ENCODE peak calls at places on chromosomes 16 and 17, in six cellular contexts. Q is effector memory CD4-positive, alpha-beta T cell; H is substantia nigra; J is aorta; L is GM23248; F is A549. G is an unnamed sample.

GRCh38 chr16:83059237-83059636 is 432.5 kb downstream of the CDH13 start:
- DNase-seq in H (no peak), L (no peak), F (no peak), J (no peak), Q (no peak), G (no peak)

GRCh38 chr17:64460955-64461354 is 12.0 kb downstream of the MILR1 start:
- DNase-seq in J (no peak), H (no peak), L (no peak), F (no peak), Q (no peak), G (no peak)

GRCh38 chr16:85172465-85173071 is 60.3 kb upstream of the CIBAR2 start:
- DNase-seq in J (no peak), F (peak; percentile 66), L (peak; percentile 74), Q (no peak), H (no peak), G (peak; percentile 63)

GRCh38 chr17:732788-733720 is 658 bp downstream of the TLCD3A start:
- DNase-seq in F (no peak), L (peak; percentile 77), J (peak; percentile 55), H (peak; percentile 17), Q (no peak), G (peak; percentile 39)

GRCh38 chr16:17072104-17072503 is 398.7 kb downstream of the XYLT1 start:
- DNase-seq in L (peak; percentile 66), F (no peak), Q (no peak), H (no peak), J (no peak), G (no peak)

GRCh38 chr17:70276931-70277330 is 107.6 kb downstream of the KCNJ2 start:
- DNase-seq in L (peak; percentile 35), Q (no peak), J (no peak), H (no peak), F (no peak), G (no peak)

GRCh38 chr17:69305177-69305576 is 21.8 kb downstream of the ABCA5 start:
- DNase-seq in H (no peak), F (no peak), J (no peak), Q (no peak), L (no peak), G (no peak)

GRCh38 chr17:81339502-81340296 is 44.6 kb upstream of the SLC38A10 start:
- DNase-seq in Q (no peak), H (no peak), F (peak; percentile 77), J (no peak), L (no peak), G (no peak)

GRCh38 chr17:62819511-62820221 is 11.6 kb upstream of the MARCHF10 start:
- DNase-seq in L (peak; percentile 99), J (peak; percentile 83), Q (no peak), F (peak; percentile 97), H (no peak), G (peak; percentile 95)

GRCh38 chr17:41777579-41778188 is 8.8 kb downstream of the JUP start:
- DNase-seq in J (peak; percentile 78), Q (no peak), H (peak; percentile 46), F (peak; percentile 93), L (peak; percentile 56), G (peak; percentile 87)

GRCh38 chr16:27191352-27191924 is 11.9 kb upstream of the KDM8 start:
- DNase-seq in L (no peak), J (no peak), Q (no peak), H (no peak), F (no peak), G (no peak)

GRCh38 chr17:67488161-67488560 is 111.1 kb downstream of the PITPNC1 start:
- DNase-seq in L (peak; percentile 64), H (peak; percentile 69), F (no peak), Q (no peak), J (no peak), G (no peak)

GRCh38 chr17:42817866-42818265 is 6.2 kb downstream of the BECN1 start:
- DNase-seq in H (no peak), F (no peak), Q (no peak), L (peak; percentile 51), J (no peak), G (no peak)

GRCh38 chr17:57684711-57685498 is 60.2 kb downstream of the CCDC182 start:
- DNase-seq in L (no peak), F (no peak), Q (no peak), H (no peak), J (no peak), G (peak; percentile 31)

GRCh38 chr17:51461578-51462004 is 201.2 kb downstream of the UTP18 start:
- DNase-seq in L (peak; percentile 89), J (peak; percentile 67), H (peak; percentile 5), F (peak; percentile 81), Q (no peak), G (peak; percentile 62)

GRCh38 chr17:2056221-2057129 is 1.6 kb downstream of the HIC1 start:
- DNase-seq in F (no peak), Q (no peak), H (no peak), L (peak; percentile 71), J (no peak), G (peak; percentile 30)

GRCh38 chr17:59845595-59846390 is 47.0 kb downstream of the TUBD1 start:
- DNase-seq in Q (no peak), J (no peak), H (no peak), F (peak; percentile 72), L (peak; percentile 86), G (no peak)

GRCh38 chr17:73589096-73589980 is 54.9 kb downstream of the SDK2 start:
- DNase-seq in J (no peak), L (peak; percentile 32), H (no peak), Q (no peak), F (no peak), G (no peak)

GRCh38 chr16:90018297-90019200 is 707 bp downstream of the DBNDD1 start:
- DNase-seq in Q (no peak), J (no peak), H (no peak), L (peak; percentile 24), F (no peak), G (no peak)

GRCh38 chr17:8285270-8286181 is 2.9 kb upstream of the RANGRF start:
- DNase-seq in F (no peak), H (no peak), L (no peak), J (no peak), Q (no peak), G (no peak)

GRCh38 chr16:14388243-14388642 is 241.8 kb downstream of the PARN start:
- DNase-seq in Q (no peak), J (no peak), H (no peak), L (no peak), F (no peak), G (no peak)

GRCh38 chr17:16442141-16442540 is 26.8 kb downstream of the TRPV2 start:
- DNase-seq in Q (no peak), L (no peak), H (no peak), J (no peak), F (no peak), G (no peak)

GRCh38 chr17:32253117-32253611 is 12.5 kb upstream of the RHBDL3 start:
- DNase-seq in H (peak; percentile 76), L (peak; percentile 89), Q (peak; percentile 12), J (peak; percentile 84), F (peak; percentile 80), G (peak; percentile 74)

DNA sequence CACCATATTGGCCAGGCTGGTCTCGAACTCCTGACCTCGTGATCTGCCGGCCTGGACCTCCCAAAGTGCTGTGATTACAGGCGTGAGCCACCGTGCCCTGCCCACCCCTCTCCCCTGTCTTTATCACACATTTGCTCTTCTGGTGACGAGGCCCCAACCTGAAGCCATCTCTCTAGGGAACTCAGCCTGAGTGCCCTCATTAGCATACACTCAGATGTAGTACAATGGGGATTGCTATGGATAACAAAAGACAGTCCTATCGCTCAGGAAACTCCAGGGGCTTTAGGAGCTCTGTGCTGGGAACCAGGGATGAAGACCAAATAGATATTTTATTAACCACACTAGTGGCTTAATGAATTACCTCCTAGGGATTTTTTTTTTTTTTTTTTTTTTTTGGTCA is 100.7 kb downstream of the MARF1 start:
- DNase-seq in J (no peak), L (no peak), F (no peak), Q (no peak), H (no peak), G (no peak)
- H3K27ac ChIP-seq in J (no peak overlapping the region), L (no peak overlapping the region), F (no peak overlapping the region), Q (no peak overlapping the region), H (no peak overlapping the region), G (no peak overlapping the region)

GRCh38 chr17:39757176-39757662 is 19.5 kb downstream of the GRB7 start:
- DNase-seq in J (no peak), F (no peak), H (no peak), L (no peak), Q (no peak), G (no peak)
- H3K27ac ChIP-seq in J (no peak overlapping the region), F (no peak overlapping the region), H (no peak overlapping the region), L (no peak overlapping the region), Q (peak overlapping the region; percentile 98), G (peak overlapping the region; percentile 59)

GRCh38 chr16:4393243-4393606 is 21.6 kb downstream of the VASN start:
- DNase-seq in L (peak; percentile 82), H (no peak), J (peak; percentile 62), F (no peak), Q (no peak), G (no peak)

GRCh38 chr16:4395055-4395726 is 21.2 kb downstream of the CORO7 start:
- DNase-seq in Q (no peak), F (no peak), L (no peak), J (no peak), H (no peak), G (no peak)

GRCh38 chr16:4391635-4392381 is 20.2 kb downstream of the VASN start:
- DNase-seq in Q (no peak), F (no peak), J (no peak), H (no peak), L (peak; percentile 25), G (no peak)

GRCh38 chr16:4390266-4391260 is 18.9 kb downstream of the VASN start:
- DNase-seq in Q (no peak), J (no peak), F (no peak), H (no peak), L (no peak), G (no peak)

DNA sequence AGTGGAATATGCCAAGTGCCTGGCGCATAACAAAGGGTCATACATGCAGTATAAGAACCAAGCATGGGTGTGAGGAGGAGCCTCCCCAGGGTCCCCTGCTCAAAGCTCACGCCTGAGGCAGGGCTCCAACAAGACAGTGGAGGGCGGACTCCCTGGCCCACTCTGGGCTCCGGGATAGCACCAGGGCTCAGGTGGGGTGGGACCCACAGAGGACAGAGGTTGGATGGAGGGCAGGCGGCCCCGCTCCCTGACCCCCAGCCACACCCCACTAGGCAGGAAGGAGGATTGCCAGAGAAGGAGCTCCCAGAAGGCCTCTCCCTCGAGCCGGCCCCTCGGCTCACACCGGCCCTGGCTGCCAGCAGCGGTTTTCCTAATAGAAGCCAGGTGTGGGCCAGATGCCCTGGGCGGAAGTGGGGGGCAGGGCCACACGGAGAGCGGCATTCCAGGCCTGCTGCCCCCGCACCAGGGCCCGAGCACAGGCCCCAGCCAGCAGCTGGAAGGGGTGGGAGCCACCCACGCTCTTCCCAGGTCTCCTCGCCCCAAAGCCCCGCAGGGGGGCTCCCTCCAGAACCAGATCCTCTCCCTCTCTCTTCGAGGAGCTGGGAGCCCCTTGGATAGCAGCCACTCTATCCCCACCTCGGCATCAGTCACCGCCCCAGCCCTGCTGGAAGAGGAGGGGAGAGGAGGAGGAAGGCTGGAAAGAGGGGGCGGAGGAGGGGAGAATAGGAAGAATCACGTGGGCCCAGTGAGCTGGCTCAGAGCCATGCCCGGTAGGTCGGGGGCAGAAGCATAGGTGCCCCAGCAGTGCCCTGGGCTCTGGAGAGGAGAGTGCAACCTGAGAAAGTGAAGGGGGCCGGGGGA is 21.0 kb downstream of the VASN start:
- DNase-seq in F (no peak), Q (no peak), J (peak; percentile 74), H (no peak), L (peak; percentile 92), G (peak; percentile 86)
- H3K27ac ChIP-seq in F (peak overlapping the region; percentile 23), Q (no peak overlapping the region), J (peak overlapping the region; percentile 73), H (peak overlapping the region; percentile 21), L (peak overlapping the region; percentile 79), G (peak overlapping the region; percentile 60)

DNA sequence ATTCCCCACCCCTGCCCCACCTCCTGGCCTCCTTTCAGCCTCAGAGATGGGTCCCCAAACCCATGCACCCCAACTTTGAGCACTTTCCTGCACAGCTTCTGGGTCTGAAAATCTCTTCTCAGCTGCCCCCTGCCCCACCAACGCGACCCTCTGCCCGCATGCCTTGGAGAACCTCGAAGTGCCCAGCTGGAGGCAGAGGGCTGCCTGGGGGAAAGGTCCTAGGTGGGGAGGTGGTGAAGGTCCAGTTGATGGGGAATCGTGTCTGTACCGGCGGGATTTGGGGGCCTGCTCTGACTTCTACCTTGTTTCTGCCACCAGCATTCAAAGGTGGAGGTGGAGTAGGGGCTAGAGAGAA is 1.3 kb downstream of the NKD1 start:
- DNase-seq in H (no peak), F (no peak), L (no peak), Q (no peak), J (no peak), G (no peak)
- H3K27ac ChIP-seq in H (no peak overlapping the region), F (no peak overlapping the region), L (no peak overlapping the region), Q (no peak overlapping the region), J (no peak overlapping the region), G (no peak overlapping the region)